ENCODE peak calls at places on chromosomes 16 and 17, in six cellular contexts. B, L, R, J, T and N are unnamed samples.

GRCh38 chr17:4499431-4500187 is 928 bp downstream of the SPNS2 start:
- DNase-seq in B (no peak), L (no peak), R (peak; percentile 28), J (peak; percentile 72), T (no peak), N (no peak)

GRCh38 chr17:81870155-81870977 is 771 bp downstream of the ARHGDIA start:
- DNase-seq in B (peak; percentile 69), L (peak; percentile 40), R (peak; percentile 41), J (peak; percentile 69), T (no peak), N (peak; percentile 69)

GRCh38 chr16:21088646-21089538 is 61.8 kb downstream of the DNAH3 start:
- DNase-seq in B (peak; percentile 69), L (no peak), R (no peak), J (no peak), T (no peak), N (peak; percentile 49)

GRCh38 chr17:915416-916201 is 64.0 kb downstream of the NXN start:
- DNase-seq in B (no peak), L (no peak), R (no peak), J (peak; percentile 49), T (no peak), N (peak; percentile 49)

GRCh38 chr16:20610192-20610891 is 34.2 kb upstream of the ACSM2B start:
- DNase-seq in B (no peak), L (no peak), R (no peak), J (no peak), T (no peak), N (no peak)

GRCh38 chr17:35432176-35433074 is at the start of gene SLFN12:
- DNase-seq in B (peak; percentile 98), L (peak; percentile 95), R (peak; percentile 71), J (peak; percentile 26), T (peak; percentile 95), N (peak; percentile 94)

GRCh38 chr16:52953215-52953614 is 99.5 kb downstream of the CHD9NB start:
- DNase-seq in B (no peak), L (no peak), R (no peak), J (no peak), T (no peak), N (no peak)

GRCh38 chr17:75250009-75250471 is 11.4 kb downstream of the GGA3 start:
- DNase-seq in B (peak; percentile 18), L (peak; percentile 71), R (peak; percentile 43), J (no peak), T (no peak), N (peak; percentile 83)

GRCh38 chr16:59527206-59527997 is 793.3 kb upstream of the GOT2 start:
- DNase-seq in B (peak; percentile 38), L (peak; percentile 62), R (no peak), J (no peak), T (peak; percentile 26), N (no peak)

GRCh38 chr16:75742424-75743047 is 16.2 kb upstream of the CPHXL start:
- DNase-seq in B (no peak), L (no peak), R (no peak), J (peak; percentile 39), T (no peak), N (peak; percentile 23)

GRCh38 chr16:9139965-9140364 is 48.5 kb downstream of the HAPSTR1 start:
- DNase-seq in B (peak; percentile 35), L (peak; percentile 25), R (no peak), J (peak; percentile 39), T (no peak), N (peak; percentile 39)

GRCh38 chr16:56709686-56710040 is 20.3 kb upstream of the NUP93 start:
- DNase-seq in B (no peak), L (no peak), R (no peak), J (no peak), T (no peak), N (no peak)

GRCh38 chr16:85567101-85567866 is 45.8 kb upstream of the GSE1 start:
- DNase-seq in B (no peak), L (no peak), R (no peak), J (no peak), T (no peak), N (no peak)

GRCh38 chr16:78227855-78228254 is 128.4 kb downstream of the WWOX start:
- DNase-seq in B (no peak), L (no peak), R (no peak), J (peak; percentile 45), T (no peak), N (no peak)

GRCh38 chr16:28499854-28500253 is 5.4 kb downstream of the APOBR start:
- DNase-seq in B (no peak), L (no peak), R (no peak), J (no peak), T (no peak), N (no peak)

GRCh38 chr16:63473710-63474109 is 1437.5 kb upstream of the CDH8 start:
- DNase-seq in B (no peak), L (no peak), R (no peak), J (no peak), T (no peak), N (no peak)

GRCh38 chr16:68445458-68445857 is 2.9 kb downstream of the SMPD3 start:
- DNase-seq in B (peak; percentile 5), L (peak; percentile 25), R (no peak), J (peak; percentile 90), T (no peak), N (peak; percentile 44)

GRCh38 chr16:20023190-20023589 is 50.5 kb downstream of the GPR139 start:
- DNase-seq in B (peak; percentile 17), L (peak; percentile 2), R (no peak), J (peak; percentile 50), T (no peak), N (peak; percentile 1)

GRCh38 chr16:11602321-11602720 is 15.6 kb upstream of the LITAF start:
- DNase-seq in B (no peak), L (no peak), R (no peak), J (no peak), T (no peak), N (no peak)

GRCh38 chr17:56867948-56868376 is 34.0 kb downstream of the DGKE start:
- DNase-seq in B (peak; percentile 67), L (no peak), R (no peak), J (no peak), T (peak; percentile 3), N (peak; percentile 70)

GRCh38 chr17:56866076-56866475 is 32.1 kb downstream of the DGKE start:
- DNase-seq in B (no peak), L (no peak), R (no peak), J (no peak), T (no peak), N (no peak)

GRCh38 chr17:56861899-56862298 is 27.9 kb downstream of the DGKE start:
- DNase-seq in B (no peak), L (no peak), R (no peak), J (no peak), T (no peak), N (no peak)

GRCh38 chr17:56866496-56866895 is 32.5 kb downstream of the DGKE start:
- DNase-seq in B (no peak), L (no peak), R (no peak), J (peak; percentile 28), T (no peak), N (peak; percentile 10)

GRCh38 chr17:56863974-56864373 is 30.0 kb downstream of the DGKE start:
- DNase-seq in B (no peak), L (no peak), R (no peak), J (peak; percentile 18), T (no peak), N (no peak)
- H3K4me3 ChIP-seq in B (no peak overlapping the region), L (no peak overlapping the region), R (no peak overlapping the region), J (no peak overlapping the region), T (no peak overlapping the region), N (no peak overlapping the region)

GRCh38 chr16:86757704-86758040 is 179.3 kb downstream of the FOXL1 start:
- DNase-seq in B (no peak), L (no peak), R (no peak), J (no peak), T (no peak), N (no peak)

GRCh38 chr16:86756882-86757703 is 178.7 kb downstream of the FOXL1 start:
- DNase-seq in B (no peak), L (no peak), R (no peak), J (no peak), T (no peak), N (no peak)

GRCh38 chr16:86752582-86753175 is 174.3 kb downstream of the FOXL1 start:
- DNase-seq in B (peak; percentile 43), L (no peak), R (no peak), J (no peak), T (no peak), N (peak; percentile 66)

GRCh38 chr16:86753399-86753798 is 175.1 kb downstream of the FOXL1 start:
- DNase-seq in B (no peak), L (no peak), R (no peak), J (no peak), T (no peak), N (no peak)

GRCh38 chr16:86755571-86756006 is 177.2 kb downstream of the FOXL1 start:
- DNase-seq in B (no peak), L (no peak), R (no peak), J (no peak), T (no peak), N (no peak)
- H3K4me3 ChIP-seq in B (no peak overlapping the region), L (no peak overlapping the region), R (no peak overlapping the region), J (no peak overlapping the region), T (no peak overlapping the region), N (no peak overlapping the region)

DNA sequence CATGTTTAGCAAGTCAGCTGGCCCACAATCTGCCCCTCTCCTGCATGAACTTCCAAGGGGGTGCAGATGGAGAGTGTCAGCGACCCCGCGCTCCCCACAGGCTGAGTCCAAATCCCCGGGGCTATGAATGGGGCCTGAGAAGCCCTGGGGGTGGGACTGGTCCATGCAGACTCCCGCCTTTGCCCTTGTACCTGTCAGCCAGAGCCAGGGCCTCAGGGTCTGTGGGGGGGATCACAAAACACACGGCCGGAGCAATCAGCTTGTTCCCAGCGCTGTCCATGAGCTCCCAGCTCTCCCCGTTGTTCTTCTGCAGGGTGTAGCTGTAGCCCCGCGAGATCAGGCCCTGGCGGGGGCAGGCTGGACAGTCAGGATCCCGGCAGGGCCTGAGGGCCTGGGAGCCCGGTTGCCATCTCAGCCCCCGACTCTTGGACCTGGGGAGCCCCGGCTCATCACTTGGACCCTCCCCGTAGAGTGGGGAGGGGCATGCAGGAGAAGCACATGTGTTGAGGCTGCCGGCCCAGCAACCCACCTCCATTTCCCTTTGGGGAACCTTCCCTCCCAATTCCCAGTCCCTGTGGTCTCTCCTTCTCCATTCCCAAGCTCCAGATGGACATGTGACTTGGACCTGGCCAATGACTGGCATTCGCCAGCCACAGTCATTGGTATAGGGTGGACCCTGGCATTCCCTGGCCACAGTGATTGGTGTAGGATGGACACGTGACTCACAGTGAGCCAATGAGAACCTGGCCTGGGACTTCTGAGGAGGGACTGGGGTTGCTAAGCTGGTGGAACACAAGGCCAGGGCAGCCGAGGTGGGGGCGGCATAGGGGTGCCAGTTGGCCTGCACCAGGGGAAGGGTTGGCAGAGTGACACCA is 42.4 kb downstream of the PPL start:
- DNase-seq in B (no peak), L (no peak), R (no peak), J (no peak), T (no peak), N (no peak)
- H3K4me3 ChIP-seq in B (no peak overlapping the region), L (no peak overlapping the region), R (no peak overlapping the region), J (no peak overlapping the region), T (no peak overlapping the region), N (no peak overlapping the region)

DNA sequence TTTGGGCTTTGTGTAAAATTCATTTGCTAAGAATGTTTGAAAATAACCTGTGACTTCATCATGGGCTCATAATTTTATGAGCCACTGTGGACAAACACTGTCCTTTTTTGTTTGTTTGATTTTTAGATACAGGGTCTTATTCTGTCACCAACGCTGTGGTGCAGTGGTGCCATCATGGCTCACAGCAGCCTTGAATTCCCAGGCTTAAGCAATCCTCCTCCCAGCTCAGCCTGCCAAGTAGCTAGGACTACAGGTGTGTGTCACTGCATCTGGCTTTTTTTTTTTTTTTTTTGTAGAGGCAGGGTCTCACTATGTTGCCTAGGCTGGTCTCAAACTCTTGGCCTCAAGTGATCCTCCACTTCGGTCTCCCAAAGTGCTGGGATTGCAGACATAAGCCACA is 8.3 kb downstream of the TEX2 start:
- DNase-seq in B (no peak), L (no peak), R (no peak), J (no peak), T (no peak), N (no peak)
- H3K4me3 ChIP-seq in B (no peak overlapping the region), L (no peak overlapping the region), R (no peak overlapping the region), J (no peak overlapping the region), T (no peak overlapping the region), N (no peak overlapping the region)